ENCODE peak calls at places on chromosome 17, in four cellular contexts. B is bronchial epithelial cell, P is WTC11, L is B cell. T is an unnamed sample.
A peak's percentile ranks its signal among the peaks of the same experiment; 100 is the strongest.

GRCh38 chr17:20896153-20896649 is 146.6 kb downstream of the USP22 start:
- DNase-seq in B (no peak), P (no peak), L (peak; percentile 60), T (no peak)

GRCh38 chr17:61490540-61490975 is 38.3 kb downstream of the TBX4 start:
- DNase-seq in B (peak; percentile 88), P (no peak), L (no peak), T (no peak)

GRCh38 chr17:52754838-52755237 is 596.3 kb upstream of the CA10 start:
- DNase-seq in B (peak; percentile 63), P (no peak), L (no peak), T (no peak)

GRCh38 chr17:45889579-45889978 is 4.8 kb upstream of the MAPT start:
- DNase-seq in B (no peak), P (peak; percentile 34), L (no peak), T (no peak)

GRCh38 chr17:31224366-31224765 is 72.7 kb downstream of the OMG start:
- DNase-seq in B (no peak), P (no peak), L (no peak), T (no peak)

GRCh38 chr17:660453-660852 is 54.2 kb downstream of the VPS53 start:
- DNase-seq in B (no peak), P (no peak), L (no peak), T (no peak)

GRCh38 chr17:46771601-46772012 is 46.9 kb downstream of the WNT3 start:
- DNase-seq in B (no peak), P (peak; percentile 54), L (peak; percentile 88), T (no peak)

GRCh38 chr17:10205549-10206185 is 7.3 kb upstream of the GAS7 start:
- DNase-seq in B (peak; percentile 24), P (no peak), L (no peak), T (no peak)

GRCh38 chr17:10121971-10122707 is 76.3 kb downstream of the GAS7 start:
- DNase-seq in B (no peak), P (no peak), L (peak; percentile 67), T (no peak)

GRCh38 chr17:15409721-15410247 is 57.6 kb downstream of the CDRT4 start:
- DNase-seq in B (peak; percentile 65), P (no peak), L (no peak), T (no peak)

GRCh38 chr17:15900871-15901270 is 44.1 kb upstream of the ADORA2B start:
- DNase-seq in B (no peak), P (no peak), L (no peak), T (peak; percentile 26)

GRCh38 chr17:75182569-75183436 is at the start of gene SUMO2:
- DNase-seq in B (peak; percentile 81), P (peak; percentile 95), L (peak; percentile 100), T (peak; percentile 99)

GRCh38 chr17:2721603-2722002 is 10.0 kb upstream of the CLUH start:
- DNase-seq in B (no peak), P (no peak), L (no peak), T (no peak)

GRCh38 chr17:77840156-77840555 is 118.3 kb upstream of the TNRC6C start:
- DNase-seq in B (no peak), P (no peak), L (no peak), T (no peak)

GRCh38 chr17:47957591-47958490 is at the start of gene PRR15L:
- DNase-seq in B (peak; percentile 38), P (peak; percentile 66), L (no peak), T (no peak)

GRCh38 chr17:5922476-5922875 is 147.7 kb upstream of the WSCD1 start:
- DNase-seq in B (no peak), P (no peak), L (no peak), T (no peak)

GRCh38 chr17:2551928-2552327 is 40.2 kb upstream of the METTL16 start:
- DNase-seq in B (no peak), P (no peak), L (no peak), T (no peak)

GRCh38 chr17:45751466-45751865 is 32.7 kb upstream of the CRHR1 start:
- DNase-seq in B (no peak), P (no peak), L (no peak), T (no peak)

GRCh38 chr17:78113804-78114785 is 14.5 kb downstream of the TMC6 start:
- DNase-seq in B (no peak), P (no peak), L (no peak), T (peak; percentile 60)

GRCh38 chr17:48413613-48414405 is 16.2 kb downstream of the SKAP1 start:
- DNase-seq in B (no peak), P (no peak), L (no peak), T (no peak)

GRCh38 chr17:81191116-81191515 is 25.1 kb upstream of the AATK start:
- DNase-seq in B (no peak), P (no peak), L (no peak), T (no peak)

GRCh38 chr17:81189016-81189415 is 23.0 kb upstream of the AATK start:
- DNase-seq in B (no peak), P (no peak), L (no peak), T (no peak)

GRCh38 chr17:81188491-81188840 is 22.4 kb upstream of the AATK start:
- DNase-seq in B (no peak), P (no peak), L (no peak), T (no peak)

GRCh38 chr17:81190591-81190990 is 24.6 kb upstream of the AATK start:
- DNase-seq in B (no peak), P (no peak), L (no peak), T (no peak)

DNA sequence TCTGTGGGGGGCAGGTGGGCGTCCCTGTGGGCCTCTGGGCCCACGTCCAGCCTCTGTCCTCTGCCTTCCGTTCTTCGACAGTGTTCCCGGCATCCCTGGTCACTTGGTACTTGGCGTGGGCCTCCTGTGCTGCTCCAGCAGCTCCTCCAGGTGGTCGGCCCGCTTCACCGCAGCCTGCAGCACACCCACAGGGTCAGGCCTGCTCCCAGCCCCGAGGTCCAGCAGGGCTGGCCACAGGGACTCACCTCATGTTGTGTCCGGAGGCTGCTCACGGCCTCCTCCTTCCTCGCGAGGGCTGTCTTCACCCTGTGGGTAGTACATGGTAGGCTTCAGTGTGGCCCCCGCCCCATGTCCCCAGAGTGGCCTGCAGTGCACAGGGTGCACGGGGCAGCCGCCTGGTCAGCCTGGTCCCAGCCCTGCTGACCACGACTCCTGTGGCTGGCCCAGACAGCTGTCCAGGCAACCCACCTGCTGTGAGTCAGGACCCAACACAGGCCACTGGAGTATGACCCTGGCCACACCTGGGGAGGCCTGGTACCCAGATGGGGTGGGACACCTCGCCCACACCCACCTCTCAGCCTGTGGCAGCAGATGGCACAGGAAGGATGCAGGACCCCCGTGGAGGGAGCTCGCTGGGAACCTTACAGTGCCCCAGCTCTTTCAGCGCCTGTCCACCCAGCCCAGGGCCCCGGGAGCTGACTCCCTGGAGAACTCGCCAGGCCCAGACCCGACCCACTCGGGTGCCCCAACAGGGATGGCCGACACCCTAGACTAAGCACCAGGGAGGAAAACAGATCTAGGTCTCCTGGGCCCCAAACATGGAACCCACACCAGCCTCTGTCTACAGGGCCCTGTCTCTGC is 23.9 kb upstream of the AATK start:
- DNase-seq in B (no peak), P (peak; percentile 49), L (no peak), T (no peak)
- TF ChIP-seq CTCF in B (no peak), P (no peak), L (no peak), T (no peak)

GRCh38 chr17:36127199-36127881 is 23.7 kb downstream of the CCL4 start:
- DNase-seq in B (no peak), P (no peak), L (peak; percentile 65), T (peak; percentile 61)

GRCh38 chr17:36128411-36128978 is 24.9 kb downstream of the CCL4 start:
- DNase-seq in B (no peak), P (no peak), L (no peak), T (no peak)

GRCh38 chr17:36123431-36123830 is 19.8 kb downstream of the CCL4 start:
- DNase-seq in B (no peak), P (no peak), L (no peak), T (no peak)

GRCh38 chr17:36127882-36128369 is 24.3 kb downstream of the CCL4 start:
- DNase-seq in B (no peak), P (no peak), L (no peak), T (no peak)

GRCh38 chr17:36124879-36125824 is 21.5 kb downstream of the CCL4 start:
- DNase-seq in B (no peak), P (peak; percentile 31), L (no peak), T (no peak)
- TF ChIP-seq CTCF in B (no peak), P (no peak), L (no peak), T (no peak)

GRCh38 chr17:65381160-65381559 is 180.3 kb downstream of the AXIN2 start:
- DNase-seq in B (no peak), P (no peak), L (no peak), T (no peak)
- TF ChIP-seq CTCF in B (no peak), P (no peak), L (no peak), T (no peak)

GRCh38 chr17:7414837-7415236 is 5.3 kb upstream of the SPEM1 start:
- DNase-seq in B (no peak), P (no peak), L (no peak), T (no peak)

GRCh38 chr17:7411427-7411750 is 3.7 kb downstream of the NLGN2 start:
- DNase-seq in B (no peak), P (no peak), L (no peak), T (no peak)

GRCh38 chr17:7415784-7416183 is 4.3 kb upstream of the SPEM1 start:
- DNase-seq in B (no peak), P (no peak), L (no peak), T (no peak)

GRCh38 chr17:7410634-7411426 is 3.2 kb downstream of the NLGN2 start:
- DNase-seq in B (no peak), P (no peak), L (no peak), T (no peak)

GRCh38 chr17:7413346-7413985 is 5.8 kb downstream of the NLGN2 start:
- DNase-seq in B (peak; percentile 49), P (no peak), L (no peak), T (no peak)
- TF ChIP-seq CTCF in B (no peak), P (no peak), L (no peak), T (no peak)

GRCh38 chr17:7183433-7184090 is 4.4 kb upstream of the ASGR1 start:
- DNase-seq in B (no peak), P (no peak), L (no peak), T (no peak)

GRCh38 chr17:7184091-7184488 is 4.9 kb upstream of the ASGR1 start:
- DNase-seq in B (no peak), P (no peak), L (no peak), T (no peak)

GRCh38 chr17:7190276-7190917 is 11.2 kb upstream of the ASGR1 start:
- DNase-seq in B (no peak), P (no peak), L (no peak), T (no peak)

GRCh38 chr17:7184647-7185046 is 5.5 kb upstream of the ASGR1 start:
- DNase-seq in B (no peak), P (no peak), L (no peak), T (no peak)

DNA sequence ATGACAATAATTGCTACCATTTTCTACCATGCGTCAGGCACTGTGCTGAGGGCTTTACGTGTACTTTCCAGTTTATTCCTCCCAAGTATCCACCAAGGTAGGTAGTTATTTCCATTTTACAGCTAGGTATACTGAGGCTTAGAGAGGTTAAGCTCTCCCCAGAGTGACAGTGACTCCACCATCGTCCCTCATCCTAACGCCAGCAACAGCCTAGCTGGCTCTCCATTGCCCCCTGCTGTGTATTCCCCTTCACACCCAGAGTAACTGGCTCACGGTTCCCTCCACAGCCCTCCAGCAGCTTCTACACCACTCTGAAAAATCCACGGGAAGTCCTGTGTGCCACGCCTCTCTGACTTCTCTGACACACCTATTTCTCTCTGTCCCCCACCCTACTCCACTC is 7.1 kb upstream of the ASGR1 start:
- DNase-seq in B (no peak), P (no peak), L (peak; percentile 26), T (no peak)
- TF ChIP-seq CTCF in B (peak; percentile 4), P (no peak), L (no peak), T (peak; percentile 56)